ENCODE peak calls at places on chromosomes 12 and 14, in four cellular contexts. K is IMR-90; E is CD4-positive, alpha-beta memory T cell; W is GM23338. O is an unnamed sample.

GRCh38 chr14:74469548-74470518 is 23.3 kb downstream of the NPC2 start:
- DNase-seq in K (no peak), E (no peak), W (no peak), O (no peak)

GRCh38 chr14:60151715-60152114 is 13.5 kb downstream of the DHRS7 start:
- DNase-seq in K (peak), E (peak), W (no peak), O (peak)

GRCh38 chr14:51319181-51319597 is 79.1 kb downstream of the TMX1 start:
- DNase-seq in K (no peak), E (no peak), W (no peak), O (no peak)

GRCh38 chr14:81296263-81296923 is 75.6 kb upstream of the GTF2A1 start:
- DNase-seq in K (no peak), E (no peak), W (no peak), O (no peak)

GRCh38 chr14:51318777-51319176 is 78.7 kb downstream of the TMX1 start:
- DNase-seq in K (no peak), E (no peak), W (no peak), O (no peak)

GRCh38 chr12:74896186-74896585 is 313.5 kb downstream of the KCNC2 start:
- DNase-seq in K (peak), E (no peak), W (no peak), O (no peak)

GRCh38 chr14:69226178-69226577 is 33.8 kb upstream of the GALNT16 start:
- DNase-seq in K (no peak), E (no peak), W (no peak), O (no peak)

GRCh38 chr14:100955201-100955600 is 51.7 kb upstream of the RTL1 start:
- DNase-seq in K (peak), E (no peak), W (no peak), O (no peak)

GRCh38 chr14:61438860-61439765 is 117.7 kb downstream of the PRKCH start:
- DNase-seq in K (peak), E (peak), W (peak), O (no peak)

GRCh38 chr14:91996951-91997371 is 42.9 kb downstream of the TRIP11 start:
- DNase-seq in K (peak), E (peak), W (peak), O (peak)

GRCh38 chr12:15851919-15852318 is 30.3 kb upstream of the STRAP start:
- DNase-seq in K (no peak), E (no peak), W (no peak), O (no peak)

GRCh38 chr12:71626768-71627167 is 36.9 kb downstream of the ZFC3H1 start:
- DNase-seq in K (peak), E (no peak), W (no peak), O (no peak)

GRCh38 chr14:29569194-29569593 is 358.5 kb downstream of the PRKD1 start:
- DNase-seq in K (no peak), E (no peak), W (no peak), O (no peak)

DNA sequence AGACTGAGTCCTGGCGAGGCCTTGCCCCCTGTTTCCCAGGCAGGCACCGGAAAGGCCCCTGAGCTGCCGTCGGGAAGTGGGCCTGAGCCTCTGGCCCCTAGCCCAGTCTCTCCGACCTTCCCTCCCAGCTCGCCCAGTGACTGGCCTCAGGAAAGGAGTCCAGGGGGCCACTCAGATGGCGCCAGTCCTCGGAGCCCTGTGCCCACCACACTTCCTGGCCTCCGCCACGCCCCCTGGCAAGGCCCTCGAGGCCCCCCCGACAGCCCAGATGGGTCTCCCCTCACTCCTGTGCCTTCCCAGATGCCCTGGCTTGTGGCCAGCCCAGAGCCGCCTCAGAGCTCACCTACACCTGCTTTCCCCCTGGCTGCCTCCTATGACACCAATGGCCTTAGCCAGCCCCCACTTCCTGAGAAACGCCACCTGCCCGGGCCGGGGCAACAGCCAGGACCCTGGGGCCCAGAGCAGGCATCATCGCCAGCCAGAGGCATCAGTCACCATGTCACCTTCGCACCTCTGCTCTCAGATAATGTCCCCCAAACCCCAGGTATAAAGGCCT is 10.9 kb downstream of the TNS2 start:
- DNase-seq in K (no peak), E (no peak), W (no peak), O (no peak)
- H3K27ac ChIP-seq in K (no peak), E (no peak), W (no peak), O (no peak)

GRCh38 chr12:107580750-107581529 is 104.7 kb upstream of the PWP1 start:
- DNase-seq in K (no peak), E (no peak), W (peak), O (no peak)
- H3K4me3 ChIP-seq in K (peak), E (no peak), W (peak), O (no peak)

GRCh38 chr12:113366827-113367226 is 8.4 kb downstream of the PLBD2 start:
- DNase-seq in K (no peak), E (no peak), W (no peak), O (peak)
- H3K27ac ChIP-seq in K (no peak), E (no peak), W (no peak), O (no peak)

GRCh38 chr14:94581127-94581999 is at the start of gene SERPINA5:
- DNase-seq in K (no peak), E (no peak), W (peak), O (peak)
- H3K4me3 ChIP-seq in K (no peak), E (no peak), W (no peak), O (no peak)

GRCh38 chr14:88831285-88831684 is 6.8 kb downstream of the TTC8 start:
- DNase-seq in K (peak), E (no peak), W (no peak), O (no peak)

GRCh38 chr14:88838015-88838414 is 13.6 kb downstream of the TTC8 start:
- DNase-seq in K (no peak), E (no peak), W (no peak), O (no peak)

GRCh38 chr14:88837495-88837894 is 13.0 kb downstream of the TTC8 start:
- DNase-seq in K (no peak), E (no peak), W (no peak), O (no peak)

GRCh38 chr14:88835661-88836060 is 11.2 kb downstream of the TTC8 start:
- DNase-seq in K (peak), E (no peak), W (no peak), O (no peak)

GRCh38 chr14:88834883-88835431 is 10.5 kb downstream of the TTC8 start:
- DNase-seq in K (peak), E (no peak), W (no peak), O (no peak)
- H3K27ac ChIP-seq in K (peak), E (no peak), W (no peak), O (no peak)

GRCh38 chr12:106919910-106920544 is 35.7 kb upstream of the TMEM263 start:
- DNase-seq in K (peak), E (peak), W (peak), O (peak)
- H3K4me3 ChIP-seq in K (no peak), E (no peak), W (peak), O (no peak)